ENCODE peak calls at places on chromosomes 4 and X, in six cellular contexts. G, H, Z, T, D and B are unnamed samples.

GRCh38 chr4:85824166-85824945 is 349.4 kb downstream of the ARHGAP24 start:
- DNase-seq in T (no peak), Z (no peak), H (no peak), G (no peak), D (no peak), B (no peak)

GRCh38 chr4:56743550-56743949 is 62.5 kb upstream of the HOPX start:
- DNase-seq in H (peak), T (no peak), G (no peak), D (no peak), Z (no peak), B (peak)

GRCh38 chr4:89305028-89305427 is 2.6 kb downstream of the GPRIN3 start:
- DNase-seq in H (no peak), Z (no peak), G (no peak), T (peak), D (no peak), B (no peak)

GRCh38 chr4:176409627-176410026 is 89.9 kb downstream of the SPCS3 start:
- DNase-seq in Z (no peak), D (no peak), G (no peak), H (no peak), T (no peak), B (no peak)

GRCh38 chr4:86999244-86999643 is 64.4 kb downstream of the AFF1 start:
- DNase-seq in D (no peak), G (no peak), Z (no peak), T (no peak), H (no peak), B (peak)

GRCh38 chr4:70722199-70722791 is 531 bp downstream of the RUFY3 start:
- DNase-seq in Z (no peak), H (no peak), D (no peak), T (no peak), G (no peak), B (peak)

GRCh38 chr4:113222006-113222405 is 172.6 kb downstream of the ANK2 start:
- DNase-seq in T (no peak), Z (no peak), H (no peak), D (no peak), G (no peak), B (no peak)

GRCh38 chrX:56764153-56764974 is 35.3 kb downstream of the NBDY start:
- DNase-seq in Z (peak), T (peak), D (peak), H (peak), G (peak), B (peak)

GRCh38 chr4:22692736-22693135 is at the start of gene GBA3:
- DNase-seq in H (peak), D (peak), G (no peak), Z (no peak), T (no peak), B (no peak)

GRCh38 chrX:23908219-23909003 is 605 bp downstream of the CXorf58 start:
- DNase-seq in Z (no peak), D (no peak), T (peak), H (peak), G (peak), B (no peak)

GRCh38 chrX:119647552-119648420 is 41.6 kb upstream of the NKRF start:
- DNase-seq in T (peak), G (no peak), Z (no peak), H (no peak), D (no peak), B (no peak)

GRCh38 chrX:130165181-130165702 is 399 bp downstream of the AIFM1 start:
- DNase-seq in T (no peak), G (no peak), D (no peak), H (no peak), Z (no peak), B (peak)

GRCh38 chr4:108702960-108703359 is 52.6 kb downstream of the OSTC start:
- DNase-seq in Z (no peak), T (peak), H (no peak), D (no peak), G (no peak), B (no peak)

GRCh38 chr4:142416711-142417275 is 429.3 kb downstream of the INPP4B start:
- DNase-seq in G (no peak), T (no peak), Z (no peak), D (no peak), H (no peak), B (no peak)

GRCh38 chr4:109248322-109248895 is 54.0 kb downstream of the COL25A1 start:
- DNase-seq in H (no peak), D (no peak), T (no peak), Z (no peak), G (no peak), B (no peak)

GRCh38 chr4:120839624-120839973 is 82.9 kb downstream of the PRDM5 start:
- DNase-seq in Z (no peak), D (no peak), T (no peak), G (no peak), H (no peak), B (no peak)

GRCh38 chrX:33725556-33726232 is 406.4 kb downstream of the FAM47A start:
- DNase-seq in T (peak), D (peak), G (no peak), Z (no peak), H (peak), B (no peak)

GRCh38 chr4:122329876-122330595 is 48.8 kb upstream of the ADAD1 start:
- DNase-seq in D (no peak), G (no peak), T (no peak), Z (no peak), H (no peak), B (no peak)

GRCh38 chr4:148951346-148951745 is 509.1 kb upstream of the NR3C2 start:
- DNase-seq in H (peak), T (no peak), Z (no peak), G (no peak), D (no peak), B (no peak)

GRCh38 chr4:171242831-171243230 is 570.4 kb upstream of the GALNTL6 start:
- DNase-seq in Z (no peak), H (no peak), G (no peak), D (no peak), T (no peak), B (no peak)

GRCh38 chr4:98996056-98996941 is 778 bp downstream of the METAP1 start:
- DNase-seq in T (peak), G (peak), H (peak), Z (no peak), D (peak), B (peak)

GRCh38 chrX:10579018-10579752 is 41.2 kb downstream of the MID1 start:
- DNase-seq in G (no peak), D (no peak), Z (peak), H (peak), T (no peak), B (no peak)

GRCh38 chr4:121827851-121828250 is 4.2 kb upstream of the CCNA2 start:
- DNase-seq in G (no peak), Z (no peak), T (no peak), H (no peak), D (no peak), B (no peak)

GRCh38 chrX:115584715-115585114 is 23.7 kb downstream of the PLS3 start:
- DNase-seq in G (no peak), D (no peak), H (no peak), T (no peak), Z (no peak), B (no peak)

GRCh38 chrX:55521687-55522086 is 32.0 kb upstream of the USP51 start:
- DNase-seq in D (no peak), Z (no peak), T (no peak), G (no peak), H (no peak), B (no peak)

GRCh38 chr4:117900832-117901231 is 133.5 kb upstream of the NDST3 start:
- DNase-seq in T (no peak), H (peak), G (no peak), D (no peak), Z (no peak), B (no peak)

GRCh38 chrX:16560173-16560572 is 89.8 kb upstream of the S100G start:
- DNase-seq in G (no peak), Z (no peak), D (no peak), T (no peak), H (no peak), B (no peak)

GRCh38 chr4:22315643-22316042 is 200.2 kb downstream of the ADGRA3 start:
- DNase-seq in D (no peak), Z (no peak), H (peak), G (no peak), T (no peak), B (no peak)

GRCh38 chr4:168540086-168540864 is 43.4 kb downstream of the PALLD start:
- DNase-seq in T (no peak), Z (peak), H (no peak), G (no peak), D (peak), B (no peak)

GRCh38 chr4:2417765-2418651 is at the start of gene ZFYVE28:
- DNase-seq in G (no peak), T (no peak), Z (no peak), H (no peak), D (peak), B (no peak)

GRCh38 chr4:21041708-21042107 is 341.4 kb downstream of the PACRGL start:
- DNase-seq in T (no peak), D (no peak), G (no peak), H (no peak), Z (no peak), B (peak)

GRCh38 chr4:186887211-186887785 is 163.6 kb upstream of the FAT1 start:
- DNase-seq in T (no peak), D (peak), H (no peak), Z (no peak), G (no peak), B (no peak)
- TF ChIP-seq EZH2phosphoT487 in T (no peak), D (no peak), H (no peak), Z (no peak), G (no peak), B (no peak)

DNA sequence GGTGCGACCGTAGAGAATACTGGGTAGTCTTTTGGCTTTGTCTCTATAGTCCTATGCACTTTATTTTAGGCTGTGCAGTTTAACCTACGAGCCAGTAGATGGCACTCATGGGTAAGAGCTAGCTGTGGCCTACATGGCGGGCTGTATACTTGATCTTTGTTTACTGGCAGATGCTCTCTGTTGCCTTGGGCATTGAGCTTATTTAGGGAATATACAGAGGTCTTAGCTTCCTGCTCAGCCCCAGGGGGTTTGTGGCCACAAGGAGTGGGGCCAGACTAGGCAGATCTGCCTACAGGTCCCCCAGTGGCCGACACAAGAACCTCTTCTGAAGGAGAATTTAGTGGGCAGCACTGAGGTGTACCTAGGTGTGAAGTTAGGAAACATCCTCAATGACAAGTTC is 227.6 kb upstream of the HDX start:
- DNase-seq in D (peak), Z (no peak), H (peak), G (peak), T (peak), B (peak)
- TF ChIP-seq EZH2phosphoT487 in D (no peak), Z (no peak), H (no peak), G (no peak), T (no peak), B (no peak)

GRCh38 chr4:127224556-127224955 is 408.2 kb upstream of the INTU start:
- DNase-seq in H (no peak), T (no peak), Z (no peak), D (no peak), G (no peak), B (no peak)

DNA sequence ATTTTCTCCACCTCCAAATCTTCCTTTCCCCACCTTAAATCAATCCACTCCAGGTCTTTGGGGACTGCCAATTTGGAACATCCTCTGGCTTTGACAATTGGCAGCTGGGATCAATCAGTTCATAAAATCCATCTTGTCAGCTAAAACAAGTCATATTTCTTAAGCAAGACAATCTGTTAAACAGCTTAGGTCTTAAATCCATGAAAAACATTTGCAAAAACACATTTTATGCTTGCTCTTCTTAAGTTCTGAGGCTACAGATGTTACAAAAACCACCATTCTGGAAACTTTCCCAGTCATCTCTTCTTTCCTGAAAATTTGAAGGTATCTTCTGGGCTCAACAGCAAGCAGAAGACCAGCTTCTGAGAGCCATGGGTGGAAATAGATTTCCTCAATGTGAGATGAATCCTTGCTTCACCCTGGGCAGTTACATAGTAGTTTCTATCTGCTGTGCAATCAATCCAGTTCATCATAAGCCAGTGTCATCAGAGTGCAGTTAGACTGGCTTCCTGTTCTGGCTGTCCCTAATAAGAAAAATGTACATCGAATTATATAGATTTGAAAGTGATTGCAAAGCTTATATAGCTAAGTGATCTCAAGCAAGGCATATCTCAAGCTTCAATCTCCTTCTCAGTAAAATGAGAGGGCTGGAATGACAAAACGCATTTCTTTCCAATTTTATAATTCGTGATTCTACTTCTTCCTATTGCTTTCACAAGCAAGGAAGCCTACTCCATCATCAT is 402.7 kb upstream of the INTU start:
- DNase-seq in G (no peak), H (no peak), T (no peak), Z (no peak), D (no peak), B (peak)
- TF ChIP-seq EZH2phosphoT487 in G (no peak), H (no peak), T (no peak), Z (no peak), D (no peak), B (no peak)

GRCh38 chrX:71214604-71215334 is 8.3 kb upstream of the GJB1 start:
- DNase-seq in T (no peak), D (no peak), H (peak), Z (no peak), G (no peak), B (no peak)

GRCh38 chrX:71212536-71212935 is 10.5 kb upstream of the GJB1 start:
- DNase-seq in T (no peak), Z (no peak), H (no peak), G (no peak), D (no peak), B (no peak)

GRCh38 chrX:71214152-71214551 is 8.9 kb upstream of the GJB1 start:
- DNase-seq in D (no peak), G (no peak), T (no peak), Z (no peak), H (no peak), B (no peak)

GRCh38 chrX:71215335-71215912 is 7.6 kb upstream of the GJB1 start:
- DNase-seq in G (no peak), H (no peak), Z (no peak), D (no peak), T (no peak), B (no peak)

GRCh38 chrX:71210829-71211228 is 12.2 kb upstream of the GJB1 start:
- DNase-seq in Z (no peak), D (no peak), H (no peak), G (no peak), T (no peak), B (no peak)
- TF ChIP-seq EZH2phosphoT487 in Z (no peak), D (no peak), H (no peak), G (no peak), T (no peak), B (no peak)

DNA sequence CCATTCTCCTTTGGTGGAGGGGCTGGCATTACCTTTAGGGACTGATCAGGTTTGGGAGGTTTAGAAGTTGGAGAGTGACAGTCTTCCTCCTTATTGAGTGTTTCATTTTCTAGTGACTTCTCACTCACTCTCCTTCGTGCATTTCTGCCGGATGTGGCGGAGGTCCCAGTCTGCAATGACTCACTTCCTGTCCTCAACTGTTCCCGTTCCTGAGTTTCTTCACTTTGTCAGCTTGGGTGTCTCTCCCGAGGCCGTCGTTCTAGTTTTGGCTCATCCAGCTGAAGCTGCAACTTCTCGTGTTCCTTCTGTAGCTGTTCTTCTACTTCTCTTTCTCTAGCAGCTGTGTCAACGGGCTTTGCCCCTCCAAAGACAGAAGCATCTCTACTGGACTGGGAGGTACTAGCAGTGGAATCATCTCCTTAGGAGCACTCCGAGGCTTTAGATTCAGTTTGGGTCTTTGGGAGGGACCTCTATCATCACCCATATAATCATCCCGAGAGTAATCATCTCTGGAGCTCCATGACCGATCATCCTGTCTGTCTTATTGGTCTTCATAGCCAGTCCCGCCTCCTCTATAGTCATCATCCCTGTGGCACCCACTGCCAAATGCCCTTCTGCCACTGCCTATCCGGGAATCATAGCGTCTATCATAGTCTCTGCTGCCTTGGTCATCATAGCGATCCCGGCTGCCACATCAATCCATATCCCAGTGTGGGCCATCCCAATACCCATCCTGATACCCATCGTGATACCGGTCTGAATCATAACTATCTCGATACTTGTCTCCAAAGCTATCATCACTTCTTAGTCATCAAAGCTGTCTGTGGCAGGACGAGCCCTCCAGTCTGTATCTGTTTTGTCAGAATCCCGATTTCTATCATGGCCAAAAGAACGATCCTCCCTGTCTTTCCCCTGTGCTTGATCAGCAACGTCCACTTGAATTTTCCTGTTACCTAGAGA is 35.3 kb upstream of the VSIG4 start:
- DNase-seq in G (no peak), T (no peak), Z (no peak), H (no peak), D (no peak), B (no peak)
- TF ChIP-seq EZH2phosphoT487 in G (no peak), T (no peak), Z (no peak), H (no peak), D (no peak), B (no peak)

GRCh38 chrX:13899607-13900006 is 82.7 kb upstream of the GPM6B start:
- DNase-seq in H (peak), T (no peak), Z (no peak), G (no peak), D (no peak), B (no peak)
- TF ChIP-seq EZH2phosphoT487 in H (no peak), T (no peak), Z (no peak), G (no peak), D (no peak), B (no peak)

GRCh38 chrX:68999351-68999750 is 165.9 kb downstream of the PJA1 start:
- DNase-seq in Z (peak), G (no peak), T (no peak), D (no peak), H (no peak), B (no peak)
- TF ChIP-seq EZH2phosphoT487 in Z (no peak), G (no peak), T (no peak), D (no peak), H (no peak), B (no peak)

GRCh38 chr4:7362341-7362740 is 72.4 kb downstream of the PSAPL1 start:
- DNase-seq in D (no peak), T (no peak), H (no peak), Z (no peak), G (no peak), B (no peak)

GRCh38 chr4:7359302-7360063 is 75.2 kb downstream of the PSAPL1 start:
- DNase-seq in G (no peak), Z (no peak), D (no peak), H (no peak), T (no peak), B (no peak)

GRCh38 chr4:7362862-7363430 is 71.8 kb downstream of the PSAPL1 start:
- DNase-seq in G (no peak), T (no peak), Z (no peak), H (no peak), D (no peak), B (no peak)

GRCh38 chr4:7360802-7361201 is 73.9 kb downstream of the PSAPL1 start:
- DNase-seq in T (no peak), D (no peak), H (no peak), Z (no peak), G (no peak), B (no peak)

GRCh38 chr4:7361256-7361655 is 73.5 kb downstream of the PSAPL1 start:
- DNase-seq in Z (no peak), G (no peak), H (peak), D (peak), T (no peak), B (no peak)
- TF ChIP-seq EZH2phosphoT487 in Z (no peak), G (no peak), H (no peak), D (no peak), T (no peak), B (no peak)

GRCh38 chr4:110515676-110516075 is 39.7 kb downstream of the ENPEP start:
- DNase-seq in T (peak), H (no peak), Z (no peak), G (peak), D (no peak), B (no peak)

GRCh38 chr4:110510955-110511544 is 35.1 kb downstream of the ENPEP start:
- DNase-seq in H (peak), Z (peak), T (peak), D (peak), G (peak), B (peak)

GRCh38 chr4:110516106-110516922 is 40.4 kb downstream of the ENPEP start:
- DNase-seq in G (peak), Z (peak), H (peak), T (peak), D (peak), B (peak)

GRCh38 chr4:110512901-110513300 is 36.9 kb downstream of the ENPEP start:
- DNase-seq in G (no peak), H (no peak), Z (no peak), D (no peak), T (no peak), B (no peak)

GRCh38 chr4:110514889-110515479 is 39.0 kb downstream of the ENPEP start:
- DNase-seq in G (peak), Z (peak), H (peak), D (peak), T (peak), B (peak)
- TF ChIP-seq EZH2phosphoT487 in G (no peak), Z (no peak), H (no peak), D (no peak), T (no peak), B (no peak)

GRCh38 chr4:138948918-138949317 is 66.7 kb upstream of the NOCT start:
- DNase-seq in G (no peak), H (no peak), D (no peak), T (no peak), Z (no peak), B (no peak)

GRCh38 chr4:138953962-138954371 is 61.6 kb upstream of the NOCT start:
- DNase-seq in H (no peak), T (no peak), G (no peak), Z (no peak), D (no peak), B (no peak)

GRCh38 chr4:138949866-138950265 is 65.7 kb upstream of the NOCT start:
- DNase-seq in H (no peak), G (no peak), T (no peak), Z (no peak), D (no peak), B (no peak)

GRCh38 chr4:138952405-138952804 is 63.2 kb upstream of the NOCT start:
- DNase-seq in D (no peak), H (no peak), Z (no peak), T (no peak), G (no peak), B (no peak)

GRCh38 chr4:138951764-138952163 is 63.8 kb upstream of the NOCT start:
- DNase-seq in D (no peak), G (no peak), H (no peak), T (no peak), Z (no peak), B (no peak)
- TF ChIP-seq EZH2phosphoT487 in D (no peak), G (no peak), H (no peak), T (no peak), Z (no peak), B (no peak)